ENCODE peak calls at places on chromosomes 7 and 10, in four cellular contexts. One of them, this sample, is unnamed.

GRCh38 chr10:16646474-16647059 is 124.9 kb upstream of the C1QL3 start:
- DNase-seq in cardiac fibroblast: peak
- DNase-seq in body of pancreas: no peak
- DNase-seq in heart left ventricle: no peak
- DNase-seq in this sample: no peak

GRCh38 chr7:123220396-123220795 is 20.6 kb upstream of the SLC13A1 start:
- DNase-seq in cardiac fibroblast: peak
- DNase-seq in body of pancreas: peak
- DNase-seq in heart left ventricle: no peak
- DNase-seq in this sample: no peak

GRCh38 chr10:35372329-35372728 is 36.0 kb downstream of the CCNY start:
- DNase-seq in cardiac fibroblast: peak
- DNase-seq in body of pancreas: no peak
- DNase-seq in heart left ventricle: peak
- DNase-seq in this sample: no peak

GRCh38 chr10:73992899-73993788 is 4.8 kb upstream of the VCL start:
- DNase-seq in cardiac fibroblast: peak
- DNase-seq in body of pancreas: no peak
- DNase-seq in heart left ventricle: no peak
- DNase-seq in this sample: no peak

GRCh38 chr7:122488241-122488640 is 183.7 kb upstream of the FEZF1 start:
- DNase-seq in cardiac fibroblast: no peak
- DNase-seq in body of pancreas: no peak
- DNase-seq in heart left ventricle: no peak
- DNase-seq in this sample: no peak

GRCh38 chr7:12557282-12557681 is 13.2 kb upstream of the SCIN start:
- DNase-seq in cardiac fibroblast: peak
- DNase-seq in body of pancreas: no peak
- DNase-seq in heart left ventricle: no peak
- DNase-seq in this sample: no peak

GRCh38 chr7:117690147-117690546 is 183.1 kb downstream of the CTTNBP2 start:
- DNase-seq in cardiac fibroblast: no peak
- DNase-seq in body of pancreas: no peak
- DNase-seq in heart left ventricle: no peak
- DNase-seq in this sample: no peak

GRCh38 chr7:40469481-40469880 is 334.7 kb downstream of the SUGCT start:
- DNase-seq in cardiac fibroblast: peak
- DNase-seq in body of pancreas: no peak
- DNase-seq in heart left ventricle: no peak
- DNase-seq in this sample: no peak

GRCh38 chr10:93068411-93069244 is 5.1 kb upstream of the CYP26A1 start:
- DNase-seq in cardiac fibroblast: peak
- DNase-seq in body of pancreas: no peak
- DNase-seq in heart left ventricle: peak
- DNase-seq in this sample: no peak

GRCh38 chr10:6464862-6465430 is 115.1 kb downstream of the PRKCQ start:
- DNase-seq in cardiac fibroblast: no peak
- DNase-seq in body of pancreas: no peak
- DNase-seq in heart left ventricle: no peak
- DNase-seq in this sample: no peak

GRCh38 chr10:78905015-78905939 is 163.5 kb upstream of the ZMIZ1 start:
- DNase-seq in cardiac fibroblast: no peak
- DNase-seq in body of pancreas: no peak
- DNase-seq in heart left ventricle: no peak
- DNase-seq in this sample: no peak

GRCh38 chr7:121447191-121447920 is 51.2 kb upstream of the FAM3C start:
- DNase-seq in cardiac fibroblast: peak
- DNase-seq in body of pancreas: no peak
- DNase-seq in heart left ventricle: no peak
- DNase-seq in this sample: no peak

GRCh38 chr10:61397175-61397986 is 55.8 kb downstream of the TMEM26 start:
- DNase-seq in cardiac fibroblast: peak
- DNase-seq in body of pancreas: no peak
- DNase-seq in heart left ventricle: no peak
- DNase-seq in this sample: no peak

GRCh38 chr7:21898265-21898930 is 47.3 kb downstream of the CDCA7L start:
- DNase-seq in cardiac fibroblast: no peak
- DNase-seq in body of pancreas: no peak
- DNase-seq in heart left ventricle: no peak
- DNase-seq in this sample: peak

DNA sequence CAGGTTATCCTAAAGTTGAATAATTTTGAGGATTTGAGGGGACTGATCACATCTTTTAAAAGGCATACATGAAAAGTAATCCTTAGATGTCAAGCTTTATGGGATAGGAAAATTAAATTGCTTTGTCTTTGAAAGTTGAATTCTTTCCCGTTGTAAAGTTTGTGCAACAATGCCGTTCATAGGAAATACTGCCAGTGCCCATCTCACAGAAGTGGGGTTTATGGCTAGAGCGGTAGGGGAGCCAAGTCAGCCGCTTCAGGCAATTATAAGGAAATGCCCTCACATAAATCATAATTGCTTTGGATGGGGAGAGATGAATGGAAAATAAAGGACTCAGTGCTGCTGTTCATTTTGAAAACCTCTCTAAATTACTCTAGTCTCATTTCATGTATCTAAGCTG is 18.1 kb downstream of the CDC123 start:
- DNase-seq in cardiac fibroblast: no peak
- DNase-seq in body of pancreas: no peak
- DNase-seq in heart left ventricle: no peak
- DNase-seq in this sample: no peak
- TF ChIP-seq CTCF in cardiac fibroblast: no peak
- TF ChIP-seq CTCF in body of pancreas: no peak
- TF ChIP-seq CTCF in heart left ventricle: no peak
- TF ChIP-seq CTCF in this sample: no peak

GRCh38 chr10:26728957-26729356 is 31.5 kb downstream of the PDSS1 start:
- DNase-seq in cardiac fibroblast: no peak
- DNase-seq in body of pancreas: no peak
- DNase-seq in heart left ventricle: no peak
- DNase-seq in this sample: no peak
- TF ChIP-seq CTCF in cardiac fibroblast: peak
- TF ChIP-seq CTCF in body of pancreas: no peak
- TF ChIP-seq CTCF in heart left ventricle: no peak
- TF ChIP-seq CTCF in this sample: no peak

GRCh38 chr10:117929321-117930067 is 117.2 kb downstream of the RAB11FIP2 start:
- DNase-seq in cardiac fibroblast: no peak
- DNase-seq in body of pancreas: peak
- DNase-seq in heart left ventricle: no peak
- DNase-seq in this sample: no peak
- TF ChIP-seq CTCF in cardiac fibroblast: no peak
- TF ChIP-seq CTCF in body of pancreas: no peak
- TF ChIP-seq CTCF in heart left ventricle: no peak
- TF ChIP-seq CTCF in this sample: peak

DNA sequence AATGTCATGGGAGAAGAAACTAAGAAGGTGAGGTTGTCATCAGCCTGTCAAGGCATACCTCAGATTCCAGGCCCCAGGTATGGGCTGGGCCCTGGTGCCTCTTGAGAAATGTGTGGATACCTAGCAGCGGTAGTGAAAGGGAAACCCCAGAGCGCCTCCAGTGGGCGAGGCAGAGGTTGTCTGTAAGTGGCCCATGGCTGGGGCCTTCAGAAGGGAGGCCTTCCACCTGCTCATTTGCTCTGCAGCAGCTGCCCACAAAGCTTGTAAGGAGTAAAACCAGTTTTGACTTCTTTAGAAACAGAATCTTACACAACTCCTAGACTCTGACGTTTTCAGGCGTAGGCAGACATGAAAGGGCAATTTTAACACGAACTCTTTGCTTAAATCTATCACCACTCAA is 509.9 kb downstream of the PARD3 start:
- DNase-seq in cardiac fibroblast: no peak
- DNase-seq in body of pancreas: no peak
- DNase-seq in heart left ventricle: no peak
- DNase-seq in this sample: no peak
- TF ChIP-seq CTCF in cardiac fibroblast: no peak
- TF ChIP-seq CTCF in body of pancreas: no peak
- TF ChIP-seq CTCF in heart left ventricle: no peak
- TF ChIP-seq CTCF in this sample: peak